ENCODE peak calls at places on chromosome 3, in six cellular contexts. C is left ventricle myocardium inferior, X is IMR-90, E is tibial artery, O is gastrocnemius medialis, T is Peyer's patch. Q is an unnamed sample.

GRCh38 chr3:129118745-129119144 is 2.9 kb downstream of the RAB43 start:
- DNase-seq in O (no peak), T (no peak), X (no peak), C (no peak), E (no peak), Q (no peak)

GRCh38 chr3:94285874-94286273 is 223.0 kb downstream of the NSUN3 start:
- DNase-seq in X (no peak), T (no peak), O (no peak), E (no peak), C (no peak), Q (no peak)

GRCh38 chr3:149703474-149703873 is 45.6 kb upstream of the WWTR1 start:
- DNase-seq in T (no peak), O (peak), C (peak), X (peak), E (peak), Q (peak)

GRCh38 chr3:37559461-37559860 is 302.2 kb upstream of the CTDSPL start:
- DNase-seq in X (peak), O (no peak), E (no peak), C (no peak), T (no peak), Q (no peak)

GRCh38 chr3:11186318-11186692 is 32.0 kb downstream of the HRH1 start:
- DNase-seq in T (no peak), X (no peak), O (no peak), E (no peak), C (no peak), Q (no peak)

GRCh38 chr3:117278424-117279190 is 569.0 kb downstream of the TUSC7 start:
- DNase-seq in E (no peak), X (peak), C (no peak), O (no peak), T (no peak), Q (no peak)

GRCh38 chr3:48465531-48466378 is 19.2 kb downstream of the ATRIP start:
- DNase-seq in E (peak), O (peak), C (peak), X (peak), T (peak), Q (peak)

GRCh38 chr3:55201729-55202128 is 273.9 kb upstream of the LRTM1 start:
- DNase-seq in X (peak), C (no peak), E (no peak), O (no peak), T (no peak), Q (no peak)

GRCh38 chr3:131526801-131527347 is 24.1 kb upstream of the MRPL3 start:
- DNase-seq in O (no peak), C (peak), E (no peak), X (peak), T (no peak), Q (no peak)

GRCh38 chr3:42742688-42743087 is 30.4 kb downstream of the CCDC13 start:
- DNase-seq in C (no peak), O (no peak), X (no peak), E (peak), T (no peak), Q (no peak)

GRCh38 chr3:52546111-52546901 is 9.9 kb downstream of the UQCC5 start:
- DNase-seq in C (no peak), X (peak), O (no peak), E (no peak), T (no peak), Q (no peak)

GRCh38 chr3:13015286-13016082 is 57.7 kb downstream of the IQSEC1 start:
- DNase-seq in T (peak), O (no peak), E (no peak), C (no peak), X (no peak), Q (peak)

GRCh38 chr3:13016083-13016725 is 57.0 kb downstream of the IQSEC1 start:
- DNase-seq in X (no peak), O (peak), T (peak), C (peak), E (peak), Q (peak)

GRCh38 chr3:13017361-13018038 is 55.7 kb downstream of the IQSEC1 start:
- DNase-seq in C (no peak), T (no peak), O (no peak), X (no peak), E (no peak), Q (peak)

GRCh38 chr3:13018039-13018431 is 55.2 kb downstream of the IQSEC1 start:
- DNase-seq in X (no peak), E (no peak), T (no peak), C (no peak), O (no peak), Q (peak)

DNA sequence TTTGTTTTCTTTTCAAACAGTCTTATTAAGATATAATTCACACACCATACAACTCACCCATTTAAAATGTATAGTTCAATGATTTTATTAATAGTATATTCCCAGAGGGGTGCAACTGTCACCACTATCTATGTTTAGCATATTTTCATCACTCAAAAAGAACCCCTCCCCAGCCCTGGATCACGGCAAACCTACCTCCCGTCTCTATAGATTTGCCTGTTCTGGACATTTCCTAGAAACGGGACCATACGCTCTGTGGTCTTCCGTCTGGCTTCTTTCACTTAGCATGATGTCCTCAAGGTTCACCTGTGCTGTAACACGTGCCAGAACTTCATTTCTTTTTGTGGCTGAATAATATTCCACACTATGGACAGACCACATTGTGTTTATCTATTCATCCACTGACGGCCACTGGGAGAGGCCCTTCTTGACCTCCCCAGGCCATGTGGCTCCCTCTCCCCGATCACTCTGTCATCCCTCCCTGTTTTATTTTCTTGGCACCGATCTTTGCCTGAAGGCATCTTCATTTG is 56.4 kb downstream of the IQSEC1 start:
- DNase-seq in X (no peak), E (no peak), T (no peak), C (no peak), O (no peak), Q (peak)
- H3K27ac ChIP-seq in X (no peak), E (peak), T (peak), C (peak), O (peak), Q (peak)

GRCh38 chr3:124510290-124510689 is 220.0 kb upstream of the UMPS start:
- DNase-seq in O (no peak), E (no peak), X (peak), T (no peak), C (no peak), Q (no peak)
- H3K4me3 ChIP-seq in O (no peak), E (no peak), X (no peak), T (no peak), C (no peak), Q (no peak)

DNA sequence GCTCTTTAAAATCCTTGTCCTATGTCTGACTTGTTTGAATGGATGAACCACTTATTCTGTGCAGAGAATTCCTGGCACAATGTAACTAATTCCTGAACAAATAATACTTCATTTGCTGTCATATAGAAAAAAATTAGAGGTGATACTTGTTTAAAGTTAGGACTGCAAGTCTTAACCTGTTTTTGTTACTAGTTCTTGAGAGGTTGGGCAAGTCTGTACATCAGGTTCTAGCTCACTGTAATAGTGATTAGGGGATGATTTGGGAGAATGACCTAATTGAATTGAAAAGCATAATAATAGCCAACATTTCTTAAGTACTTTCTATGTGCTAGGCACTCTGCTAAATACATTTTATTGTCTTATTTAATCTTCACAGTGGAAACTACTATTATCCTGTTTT is 49.3 kb downstream of the GMPS start:
- DNase-seq in E (no peak), T (no peak), O (no peak), C (no peak), X (no peak), Q (no peak)
- H3K27ac ChIP-seq in E (no peak), T (no peak), O (no peak), C (no peak), X (no peak), Q (no peak)

GRCh38 chr3:114318295-114318694 is 24.5 kb downstream of the TIGIT start:
- DNase-seq in E (no peak), X (no peak), O (no peak), T (no peak), C (no peak), Q (no peak)
- H3K4me3 ChIP-seq in E (no peak), X (no peak), O (no peak), T (no peak), C (no peak), Q (no peak)

DNA sequence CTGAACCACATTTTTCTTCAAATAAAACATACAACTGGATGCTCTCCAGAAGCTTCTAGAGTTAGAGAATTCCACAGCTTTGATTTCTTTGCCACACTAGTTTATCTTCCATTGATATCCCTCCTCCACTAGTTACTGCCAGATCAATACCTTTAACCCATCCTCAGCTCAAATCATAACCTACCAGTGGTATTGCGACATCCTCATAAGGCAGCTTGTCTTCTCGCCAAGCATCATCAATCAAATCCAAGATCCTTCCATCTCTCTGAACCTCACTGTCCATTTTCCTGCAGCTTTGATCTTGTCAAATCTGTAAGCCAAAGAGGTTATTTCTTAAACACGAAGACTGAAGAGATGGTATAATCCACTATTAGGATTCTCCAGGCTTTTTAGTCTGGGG is 3.2 kb downstream of the ANAPC13 start:
- DNase-seq in O (no peak), E (no peak), C (no peak), X (no peak), T (no peak), Q (no peak)
- H3K27ac ChIP-seq in O (peak), E (peak), C (peak), X (peak), T (no peak), Q (no peak)

GRCh38 chr3:143784446-143784845 is 63.8 kb downstream of the SLC9A9 start:
- DNase-seq in T (no peak), X (no peak), E (no peak), O (no peak), C (no peak), Q (no peak)
- H3K4me3 ChIP-seq in T (no peak), X (no peak), E (no peak), O (no peak), C (no peak), Q (no peak)

GRCh38 chr3:165169368-165169767 is 26.8 kb downstream of the SLITRK3 start:
- DNase-seq in C (no peak), E (no peak), T (no peak), O (no peak), X (no peak), Q (no peak)
- H3K27ac ChIP-seq in C (no peak), E (no peak), T (no peak), O (no peak), X (no peak), Q (no peak)